ENCODE peak calls at places on chromosomes 3 and 15, in six cellular contexts. L is RWPE1, E is pancreas, I is epithelial cell of esophagus, N is AG04450, Y is IMR-90. V is an unnamed sample.

GRCh38 chr3:3800685-3801509 is 1.7 kb downstream of the LRRN1 start:
- DNase-seq in L (no peak), E (peak; percentile 71), I (no peak), N (no peak), Y (no peak), V (no peak)

GRCh38 chr15:60074181-60074885 is 70.2 kb downstream of the FOXB1 start:
- DNase-seq in L (no peak), E (no peak), I (peak; percentile 49), N (no peak), Y (peak; percentile 18), V (no peak)

GRCh38 chr3:127667119-127667681 is 5.6 kb upstream of the ABTB1 start:
- DNase-seq in L (no peak), E (no peak), I (no peak), N (no peak), Y (no peak), V (no peak)

GRCh38 chr3:94990952-94991705 is 928.3 kb downstream of the NSUN3 start:
- DNase-seq in L (no peak), E (no peak), I (no peak), N (no peak), Y (no peak), V (no peak)

GRCh38 chr3:156547637-156548036 is 7.3 kb downstream of the SSR3 start:
- DNase-seq in L (peak; percentile 14), E (no peak), I (peak; percentile 79), N (no peak), Y (peak; percentile 56), V (no peak)

GRCh38 chr3:53837331-53837730 is 8.9 kb downstream of the CHDH start:
- DNase-seq in L (no peak), E (no peak), I (no peak), N (no peak), Y (no peak), V (no peak)

GRCh38 chr15:63601026-63601726 is 4.0 kb downstream of the FBXL22 start:
- DNase-seq in L (peak; percentile 43), E (peak; percentile 78), I (peak; percentile 27), N (no peak), Y (peak; percentile 44), V (peak; percentile 43)

GRCh38 chr3:132083583-132084372 is 49.0 kb upstream of the CPNE4 start:
- DNase-seq in L (peak; percentile 53), E (no peak), I (peak; percentile 89), N (no peak), Y (no peak), V (no peak)

GRCh38 chr3:38989932-38990510 is 61.7 kb downstream of the SCN11A start:
- DNase-seq in L (no peak), E (no peak), I (no peak), N (no peak), Y (no peak), V (no peak)

GRCh38 chr15:42510258-42511009 is 15.0 kb downstream of the SNAP23 start:
- DNase-seq in L (peak; percentile 4), E (no peak), I (no peak), N (no peak), Y (no peak), V (no peak)

GRCh38 chr3:149902498-149903139 is 68.1 kb downstream of the PFN2 start:
- DNase-seq in L (no peak), E (no peak), I (no peak), N (no peak), Y (no peak), V (no peak)

GRCh38 chr3:167913218-167913902 is 177.8 kb downstream of the SERPINI1 start:
- DNase-seq in L (peak; percentile 8), E (no peak), I (peak; percentile 16), N (no peak), Y (peak; percentile 3), V (no peak)

GRCh38 chr15:83404143-83404542 is 43.0 kb upstream of the SH3GL3 start:
- DNase-seq in L (no peak), E (no peak), I (no peak), N (no peak), Y (no peak), V (no peak)

GRCh38 chr15:39365161-39365560 is 215.7 kb upstream of the THBS1 start:
- DNase-seq in L (no peak), E (no peak), I (no peak), N (no peak), Y (peak; percentile 29), V (no peak)
- TF ChIP-seq CTCF in L (no peak), E (no peak), I (no peak), N (no peak), Y (no peak), V (no peak)

GRCh38 chr3:191762323-191762960 is 301.5 kb downstream of the PYDC2 start:
- DNase-seq in L (peak; percentile 41), E (no peak), I (peak; percentile 73), N (no peak), Y (no peak), V (no peak)

DNA sequence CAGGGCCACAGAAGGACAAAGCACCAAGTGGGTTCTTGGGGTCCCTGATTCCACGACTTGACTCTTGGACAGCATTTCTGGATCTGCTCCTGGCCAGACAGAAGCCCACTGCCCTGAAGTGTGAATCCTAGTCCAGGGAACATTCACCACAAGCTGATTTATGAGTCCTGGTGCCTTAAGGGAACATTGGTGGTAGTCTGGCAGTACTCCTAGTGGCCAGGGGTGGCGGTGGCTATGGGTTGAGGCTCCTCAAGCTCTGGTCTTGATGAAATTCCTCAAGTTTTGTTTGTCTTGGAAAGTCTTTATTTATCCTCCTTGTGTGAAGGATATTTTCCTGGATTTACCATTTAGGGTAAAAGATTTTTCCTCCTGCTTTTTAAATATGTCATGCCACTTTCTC is 307.5 kb downstream of the PYDC2 start:
- DNase-seq in L (no peak), E (no peak), I (no peak), N (no peak), Y (no peak), V (no peak)
- TF ChIP-seq CTCF in L (no peak), E (no peak), I (no peak), N (no peak), Y (no peak), V (no peak)

GRCh38 chr3:124768812-124769211 is 38.6 kb downstream of the UMPS start:
- DNase-seq in L (peak; percentile 65), E (peak; percentile 67), I (peak; percentile 69), N (no peak), Y (no peak), V (no peak)
- TF ChIP-seq CTCF in L (no peak), E (peak; percentile 8), I (peak; percentile 57), N (no peak), Y (peak; percentile 21), V (no peak)

GRCh38 chr15:67181221-67181639 is 73.2 kb downstream of the AAGAB start:
- DNase-seq in L (no peak), E (no peak), I (no peak), N (no peak), Y (no peak), V (no peak)

GRCh38 chr15:67180035-67180434 is 74.4 kb downstream of the AAGAB start:
- DNase-seq in L (no peak), E (no peak), I (no peak), N (no peak), Y (no peak), V (no peak)

GRCh38 chr15:67179411-67179995 is 75.0 kb downstream of the AAGAB start:
- DNase-seq in L (no peak), E (no peak), I (no peak), N (no peak), Y (no peak), V (no peak)

GRCh38 chr15:67178569-67179210 is 75.8 kb downstream of the AAGAB start:
- DNase-seq in L (no peak), E (peak; percentile 38), I (peak; percentile 84), N (peak; percentile 97), Y (peak; percentile 99), V (no peak)

DNA sequence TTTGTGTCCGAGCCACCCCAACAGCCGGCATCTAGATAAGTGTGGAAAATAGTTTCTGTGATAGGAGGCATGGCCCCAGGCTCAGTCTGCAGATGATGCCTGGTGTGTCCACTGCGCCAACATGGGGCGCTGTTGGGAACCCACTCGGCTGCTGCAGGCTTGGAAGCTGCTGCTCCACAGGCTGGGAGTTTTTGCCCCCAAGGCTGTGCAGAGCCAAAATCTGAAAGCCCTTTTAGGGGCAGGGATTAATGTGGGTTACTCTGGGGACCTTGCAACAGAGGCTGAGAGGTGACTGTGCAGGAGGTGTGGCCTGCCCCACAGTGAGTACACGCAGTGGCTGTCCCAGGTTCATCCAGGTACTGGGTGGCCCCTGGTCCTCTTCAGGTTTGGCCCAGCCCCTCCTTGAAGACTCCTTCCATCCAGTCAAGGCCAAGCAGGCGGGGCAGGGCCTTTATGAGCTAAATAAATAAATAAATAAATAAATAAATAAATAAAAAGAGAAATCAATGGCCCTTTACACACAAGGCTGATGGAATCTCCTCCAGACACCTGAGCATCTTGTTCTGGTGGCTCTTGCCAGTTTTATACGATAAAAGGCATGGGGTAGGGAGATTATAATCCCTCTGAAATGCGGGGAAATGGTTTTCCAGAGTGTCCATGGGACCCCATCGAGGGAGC is 73.8 kb downstream of the AAGAB start:
- DNase-seq in L (no peak), E (no peak), I (no peak), N (no peak), Y (no peak), V (no peak)
- TF ChIP-seq CTCF in L (no peak), E (no peak), I (no peak), N (no peak), Y (peak; percentile 9), V (no peak)

DNA sequence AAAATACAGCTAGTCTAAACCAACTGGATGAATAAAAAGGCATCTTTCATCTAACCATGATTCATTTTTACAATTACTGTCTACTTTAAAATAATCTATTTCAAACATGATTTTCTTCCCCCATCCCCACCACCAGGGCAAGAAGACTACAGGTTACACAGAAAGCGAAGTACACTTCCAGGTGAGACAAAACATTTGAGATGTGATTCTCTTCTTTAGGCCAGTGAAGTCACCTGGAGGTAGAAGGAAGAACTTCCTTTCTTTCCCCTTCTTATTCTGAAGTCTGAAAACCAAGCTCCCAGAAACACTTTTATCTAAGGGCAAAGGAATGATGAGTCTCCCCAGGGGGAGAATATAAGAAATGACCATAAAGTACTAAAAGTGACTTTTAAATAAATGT is 36.7 kb downstream of the SHQ1 start:
- DNase-seq in L (no peak), E (no peak), I (no peak), N (no peak), Y (no peak), V (no peak)
- TF ChIP-seq CTCF in L (peak; percentile 7), E (no peak), I (peak; percentile 40), N (no peak), Y (no peak), V (no peak)

GRCh38 chr15:89472785-89473256 is 23.6 kb downstream of the RHCG start:
- DNase-seq in L (peak; percentile 67), E (peak; percentile 82), I (peak; percentile 66), N (peak; percentile 1), Y (peak; percentile 47), V (peak; percentile 62)

DNA sequence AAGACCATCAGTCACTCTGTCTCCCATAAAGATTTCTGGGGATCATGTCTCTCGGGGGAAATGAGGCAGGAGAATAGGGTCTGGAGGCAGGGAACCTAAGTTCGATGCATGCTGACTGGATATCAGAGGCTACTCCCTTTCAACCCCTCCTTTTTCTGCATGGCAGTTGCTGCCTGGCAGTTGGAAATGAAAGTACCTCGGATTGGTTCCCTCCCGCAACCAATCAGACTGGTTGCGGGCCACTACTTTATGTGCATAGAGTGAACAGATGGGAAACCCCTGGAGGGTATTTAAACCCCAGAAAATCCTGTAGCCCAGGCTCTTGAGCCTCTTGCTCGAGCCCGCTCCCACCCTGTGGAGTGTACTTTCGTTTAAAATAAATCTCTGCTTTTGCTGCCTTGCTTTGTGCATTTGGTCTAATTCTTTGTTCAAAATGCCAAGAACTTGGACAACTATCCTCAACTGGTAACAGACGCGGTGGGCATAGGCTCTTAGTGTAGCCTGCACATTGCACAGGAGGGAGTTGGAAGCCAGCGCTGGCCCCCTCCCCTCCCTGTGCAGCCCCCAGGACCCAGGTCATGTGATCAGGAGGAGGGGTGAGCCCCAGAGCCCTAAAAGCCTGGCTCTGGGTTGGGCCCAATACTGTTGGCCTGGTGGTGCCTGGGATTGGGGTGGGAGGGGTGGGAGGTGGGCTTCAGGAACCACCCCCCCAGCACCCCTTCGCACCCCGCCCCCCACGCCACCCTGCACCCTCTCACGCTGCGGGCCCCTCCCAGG is 26.9 kb downstream of the RHCG start:
- DNase-seq in L (no peak), E (peak; percentile 38), I (no peak), N (no peak), Y (no peak), V (no peak)
- TF ChIP-seq CTCF in L (no peak), E (no peak), I (no peak), N (no peak), Y (no peak), V (no peak)

V was measured in activated B cell treated with CpG ODN at 0.5 μM for 24 hours.